ENCODE peak calls at places on chromosomes 11 and 22, in seven cellular contexts. E is endodermal cell, M is HepG2, U is epithelial cell of prostate, Q is lower lobe of right lung, Z is psoas muscle, L is coronary artery. S is an unnamed sample.

GRCh38 chr11:66322732-66323427 is 6.0 kb upstream of the CD248 start:
- DNase-seq in E (no peak), M (no peak), U (no peak), Q (no peak), Z (peak), L (peak), S (no peak)

GRCh38 chr11:27234043-27234668 is 128.9 kb downstream of the CCDC34 start:
- DNase-seq in E (no peak), M (peak), U (no peak), Q (no peak), Z (peak), L (no peak), S (no peak)

GRCh38 chr11:35907648-35908431 is 36.0 kb upstream of the LDLRAD3 start:
- DNase-seq in E (no peak), M (no peak), U (no peak), Q (no peak), Z (peak), L (no peak), S (no peak)

GRCh38 chr11:65305501-65306268 is 9.0 kb upstream of the CDC42EP2 start:
- DNase-seq in E (no peak), M (peak), U (no peak), Q (no peak), Z (no peak), L (no peak), S (no peak)

GRCh38 chr11:76293189-76293631 is 86.9 kb upstream of the WNT11 start:
- DNase-seq in E (no peak), M (no peak), U (no peak), Q (no peak), Z (no peak), L (no peak), S (no peak)

GRCh38 chr11:72232260-72233055 is 7.9 kb downstream of the INPPL1 start:
- DNase-seq in E (peak), M (no peak), U (no peak), Q (no peak), Z (no peak), L (no peak), S (no peak)

GRCh38 chr22:44710474-44711235 is 8.7 kb downstream of the PRR5 start:
- DNase-seq in E (no peak), M (no peak), U (no peak), Q (no peak), Z (no peak), L (no peak), S (no peak)

GRCh38 chr22:23053051-23053707 is 17.1 kb upstream of the GNAZ start:
- DNase-seq in E (peak), M (no peak), U (no peak), Q (no peak), Z (no peak), L (no peak), S (no peak)

GRCh38 chr11:8720868-8721739 is 38.5 kb downstream of the RPL27A start:
- DNase-seq in E (peak), M (no peak), U (peak), Q (no peak), Z (no peak), L (no peak), S (no peak)

GRCh38 chr22:17955611-17956379 is 68.6 kb downstream of the MICAL3 start:
- DNase-seq in E (no peak), M (no peak), U (no peak), Q (no peak), Z (no peak), L (no peak), S (no peak)

GRCh38 chr11:38446336-38446735 is 1848.3 kb upstream of the RAG2 start:
- DNase-seq in E (no peak), M (no peak), U (no peak), Q (no peak), Z (no peak), L (no peak), S (no peak)

GRCh38 chr11:122634507-122634906 is 21.0 kb upstream of the UBASH3B start:
- DNase-seq in E (peak), M (no peak), U (no peak), Q (peak), Z (peak), L (no peak), S (no peak)

GRCh38 chr11:2699185-2699530 is 636 bp downstream of the KCNQ1OT1 start:
- DNase-seq in E (no peak), M (no peak), U (no peak), Q (peak), Z (no peak), L (peak), S (no peak)

GRCh38 chr22:45263790-45264269 is 20.9 kb upstream of the UPK3A start:
- DNase-seq in E (peak), M (peak), U (peak), Q (peak), Z (peak), L (no peak), S (peak)

GRCh38 chr11:3950996-3951662 is 95.7 kb downstream of the STIM1 start:
- DNase-seq in E (peak), M (peak), U (no peak), Q (no peak), Z (no peak), L (no peak), S (no peak)

GRCh38 chr11:70735976-70736375 is 337.6 kb downstream of the CTTN start:
- DNase-seq in E (no peak), M (no peak), U (no peak), Q (no peak), Z (no peak), L (no peak), S (no peak)

GRCh38 chr11:129280027-129280811 is 88.1 kb upstream of the ARHGAP32 start:
- DNase-seq in E (no peak), M (peak), U (no peak), Q (no peak), Z (no peak), L (no peak), S (peak)

GRCh38 chr11:61833478-61833877 is 5.4 kb downstream of the FADS2 start:
- DNase-seq in E (no peak), M (no peak), U (no peak), Q (no peak), Z (no peak), L (no peak), S (no peak)

GRCh38 chr11:101863361-101863760 is 51.4 kb upstream of the CEP126 start:
- DNase-seq in E (no peak), M (no peak), U (no peak), Q (no peak), Z (no peak), L (no peak), S (no peak)

GRCh38 chr11:134071766-134072403 is 3.0 kb downstream of the JAM3 start:
- DNase-seq in E (no peak), M (no peak), U (no peak), Q (no peak), Z (no peak), L (no peak), S (no peak)

GRCh38 chr11:57311109-57311936 is 13.4 kb downstream of the TNKS1BP1 start:
- DNase-seq in E (peak), M (peak), U (peak), Q (peak), Z (peak), L (peak), S (peak)

GRCh38 chr11:86977441-86978050 is 22.4 kb upstream of the FZD4 start:
- DNase-seq in E (no peak), M (no peak), U (no peak), Q (no peak), Z (peak), L (no peak), S (no peak)

GRCh38 chr11:64245401-64245796 is 1.3 kb downstream of the PPP1R14B start:
- DNase-seq in E (no peak), M (no peak), U (no peak), Q (no peak), Z (peak), L (no peak), S (no peak)
- H3K27ac ChIP-seq in E (no peak), M (peak), U (peak), Q (peak), Z (peak), L (peak), S (peak)

GRCh38 chr22:37568448-37569008 is 8.2 kb downstream of the CDC42EP1 start:
- DNase-seq in E (no peak), M (no peak), U (no peak), Q (no peak), Z (no peak), L (no peak), S (no peak)
- H3K27ac ChIP-seq in E (peak), M (peak), U (no peak), Q (peak), Z (no peak), L (peak), S (peak)

GRCh38 chr11:68369756-68370155 is 57.4 kb downstream of the LRP5 start:
- DNase-seq in E (no peak), M (no peak), U (no peak), Q (no peak), Z (no peak), L (no peak), S (no peak)

GRCh38 chr11:68369161-68369560 is 56.8 kb downstream of the LRP5 start:
- DNase-seq in E (no peak), M (no peak), U (no peak), Q (no peak), Z (no peak), L (no peak), S (no peak)

GRCh38 chr11:68372114-68372513 is 59.7 kb downstream of the LRP5 start:
- DNase-seq in E (no peak), M (no peak), U (no peak), Q (no peak), Z (no peak), L (no peak), S (no peak)

GRCh38 chr11:68371176-68372041 is 59.0 kb downstream of the LRP5 start:
- DNase-seq in E (no peak), M (no peak), U (no peak), Q (no peak), Z (no peak), L (no peak), S (no peak)

DNA sequence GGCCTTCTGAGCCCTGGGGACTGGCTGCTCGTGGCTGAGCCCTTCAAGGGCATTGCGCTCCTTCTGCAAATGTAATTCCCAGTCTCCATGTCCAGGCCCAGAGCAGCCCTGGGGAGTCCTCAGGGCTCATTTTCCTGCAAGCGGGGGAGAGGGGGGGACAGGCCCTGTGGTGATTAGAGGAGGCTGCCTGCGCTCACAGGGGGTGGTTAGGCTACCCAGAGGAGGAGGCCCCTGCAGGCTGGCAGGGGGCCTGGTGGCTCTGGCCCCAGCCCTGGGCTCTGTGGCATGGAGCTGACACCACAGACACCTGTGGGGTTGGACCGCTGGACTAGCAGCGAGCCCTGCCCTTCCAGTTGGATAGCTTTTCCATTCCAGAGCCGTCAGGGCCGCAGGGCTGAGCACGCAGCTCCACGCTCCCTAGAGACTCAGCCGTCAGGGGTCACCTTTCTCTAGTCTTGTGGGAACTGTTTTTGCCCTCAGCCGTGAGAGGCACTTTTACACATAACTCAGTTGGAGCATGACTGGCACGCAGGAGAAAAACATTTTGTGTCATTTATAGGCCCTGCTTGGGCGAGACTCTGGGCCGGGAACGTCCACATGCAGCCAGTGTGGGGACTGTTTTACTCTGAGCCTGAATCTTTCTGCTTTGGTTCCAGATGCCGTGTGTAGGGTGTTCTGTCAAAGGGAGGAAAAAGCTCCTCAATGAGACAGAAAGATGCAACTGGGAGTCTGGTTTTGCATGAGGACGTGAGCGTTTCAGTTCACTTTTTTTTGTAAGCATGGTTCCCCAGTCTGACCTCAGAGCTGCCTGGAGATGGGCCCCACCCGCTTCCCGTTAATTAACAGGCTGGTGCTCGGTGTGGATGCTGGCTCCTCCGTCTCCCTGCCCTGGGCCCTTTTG is 58.1 kb downstream of the LRP5 start:
- DNase-seq in E (no peak), M (no peak), U (no peak), Q (peak), Z (no peak), L (peak), S (no peak)
- H3K27ac ChIP-seq in E (peak), M (no peak), U (no peak), Q (peak), Z (peak), L (peak), S (no peak)

GRCh38 chr11:96102664-96103068 is 178.8 kb upstream of the MTMR2 start:
- DNase-seq in E (no peak), M (no peak), U (no peak), Q (no peak), Z (no peak), L (no peak), S (no peak)
- H3K27ac ChIP-seq in E (no peak), M (no peak), U (no peak), Q (no peak), Z (no peak), L (peak), S (no peak)

DNA sequence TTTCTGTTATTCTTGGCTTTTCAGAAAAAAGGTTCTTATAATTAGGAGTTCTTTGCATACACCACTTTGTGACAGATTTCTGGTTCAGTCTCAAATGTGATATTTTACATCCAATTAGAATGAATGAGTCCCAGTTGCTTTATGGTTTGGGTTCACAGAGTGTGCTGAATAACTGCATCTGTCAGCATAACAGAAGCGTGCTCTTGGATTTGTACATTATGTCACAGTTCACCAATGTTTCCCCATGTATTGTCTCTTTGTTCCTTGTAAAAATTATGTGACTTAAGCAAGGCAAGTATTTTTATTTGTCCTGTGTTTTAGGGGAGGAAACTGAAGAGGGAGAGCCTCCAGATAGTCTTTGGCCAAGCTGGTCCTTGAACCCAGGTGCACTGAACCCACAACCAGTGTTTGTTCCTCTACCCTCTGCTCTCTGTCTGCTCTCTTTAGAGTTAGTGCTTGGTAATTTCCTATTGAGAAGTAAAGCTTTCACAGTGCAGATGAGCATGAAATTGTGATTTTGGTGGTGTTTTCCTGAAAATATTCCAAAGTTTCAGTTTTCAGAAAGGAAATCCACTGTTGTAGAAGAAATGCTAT is 107.5 kb downstream of the TBC1D22A start:
- DNase-seq in E (no peak), M (peak), U (no peak), Q (no peak), Z (no peak), L (no peak), S (no peak)
- H3K27ac ChIP-seq in E (no peak), M (peak), U (no peak), Q (no peak), Z (no peak), L (no peak), S (no peak)

DNA sequence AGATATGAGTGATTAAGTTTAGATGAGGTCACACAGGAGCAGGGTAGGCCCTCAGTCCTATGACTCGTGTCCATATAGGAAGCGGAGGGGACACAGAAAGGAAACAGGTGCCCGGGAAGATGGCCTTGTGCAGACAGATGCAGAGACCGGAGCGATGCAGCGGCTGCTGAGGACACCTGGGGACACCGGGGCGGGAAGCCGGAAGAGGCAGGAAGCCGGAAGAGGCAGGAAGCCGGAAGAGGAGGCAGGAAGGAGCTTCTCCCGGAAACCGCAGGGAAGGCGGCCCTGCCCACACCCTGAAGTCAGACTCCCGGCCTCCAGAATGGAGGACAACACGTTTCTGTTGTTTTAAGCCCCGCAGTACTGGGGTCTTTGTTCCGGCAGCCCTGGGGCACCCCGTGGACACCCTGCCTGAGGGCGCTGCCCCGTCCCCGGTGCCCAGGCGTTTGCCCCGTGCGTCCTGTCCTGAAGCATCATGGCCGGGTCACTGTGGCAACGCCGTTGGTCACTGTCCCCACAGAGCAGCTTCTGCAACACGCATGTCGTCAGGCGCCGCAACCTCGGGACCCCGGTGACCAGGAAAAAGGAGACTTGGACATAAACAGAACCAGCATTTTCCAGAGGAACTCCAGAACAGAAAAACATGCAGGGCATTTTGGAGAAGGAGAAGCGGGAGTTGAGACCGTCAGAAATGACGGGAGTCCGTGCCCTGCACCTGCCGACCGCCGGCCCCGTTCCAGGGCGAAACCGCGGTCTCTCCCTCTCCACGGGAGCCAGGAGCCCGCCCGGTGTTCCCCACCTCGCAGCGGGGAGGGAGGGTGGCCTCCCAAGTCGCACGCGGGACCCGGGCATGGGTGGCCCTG is 103.4 kb downstream of the BRD1 start:
- DNase-seq in E (no peak), M (no peak), U (no peak), Q (no peak), Z (no peak), L (no peak), S (no peak)
- H3K27ac ChIP-seq in E (no peak), M (no peak), U (no peak), Q (peak), Z (no peak), L (no peak), S (no peak)

GRCh38 chr11:554824-555499 is 5.6 kb downstream of the LMNTD2 start:
- DNase-seq in E (peak), M (peak), U (no peak), Q (peak), Z (peak), L (no peak), S (peak)
- H3K27ac ChIP-seq in E (no peak), M (no peak), U (no peak), Q (no peak), Z (no peak), L (no peak), S (no peak)

S was measured in caudate nucleus.